ENCODE peak calls at places on chromosomes 13 and 19, in seven cellular contexts. O is CD8-positive, alpha-beta T cell; T is brain microvascular endothelial cell; G is transverse colon; H is ovary; Q is uterus; V is psoas muscle. U is an unnamed sample.
A peak's percentile ranks its signal among the peaks of the same experiment; 100 is the strongest.

GRCh38 chr13:85709072-85709471 is 90.1 kb downstream of the SLITRK6 start:
- DNase-seq in G (no peak), V (no peak), Q (no peak), O (no peak), T (no peak), H (no peak), U (no peak)

GRCh38 chr13:43986395-43986794 is 106.7 kb downstream of the LACC1 start:
- DNase-seq in V (no peak), O (no peak), G (no peak), H (no peak), Q (no peak), T (no peak), U (no peak)

GRCh38 chr19:1567116-1567847 is 843 bp downstream of the MEX3D start:
- DNase-seq in G (peak; percentile 47), Q (peak; percentile 43), H (no peak), T (peak; percentile 9), V (no peak), O (peak; percentile 14), U (peak; percentile 35)

GRCh38 chr19:41327499-41328156 is 17.7 kb downstream of the CCDC97 start:
- DNase-seq in V (peak; percentile 82), H (no peak), G (peak; percentile 88), O (peak; percentile 93), T (no peak), Q (no peak), U (peak; percentile 92)

GRCh38 chr19:45779231-45780145 is 2.8 kb downstream of the DMPK start:
- DNase-seq in G (peak; percentile 97), Q (peak; percentile 94), H (peak; percentile 95), O (peak; percentile 81), V (peak; percentile 85), T (no peak), U (peak; percentile 91)

GRCh38 chr13:25973085-25973484 is 78.7 kb downstream of the SHISA2 start:
- DNase-seq in G (no peak), O (no peak), T (no peak), V (peak; percentile 14), Q (no peak), H (no peak), U (no peak)

GRCh38 chr13:46058268-46058667 is 5.7 kb upstream of the ZC3H13 start:
- DNase-seq in H (no peak), O (no peak), Q (no peak), G (no peak), V (no peak), T (no peak), U (no peak)

GRCh38 chr19:5130371-5131030 is 161.6 kb downstream of the KDM4B start:
- DNase-seq in Q (no peak), H (no peak), G (peak; percentile 52), T (no peak), V (no peak), O (peak; percentile 89), U (no peak)

GRCh38 chr13:30585748-30586262 is 31.9 kb upstream of the USPL1 start:
- DNase-seq in V (no peak), G (no peak), H (no peak), Q (no peak), O (no peak), T (peak; percentile 72), U (no peak)

GRCh38 chr19:18866800-18867123 is 29.2 kb downstream of the CERS1 start:
- DNase-seq in V (peak; percentile 15), H (no peak), T (no peak), O (no peak), G (no peak), Q (no peak), U (no peak)

GRCh38 chr19:55601127-55601526 is 1.0 kb downstream of the ZNF524 start:
- DNase-seq in Q (no peak), V (no peak), T (no peak), O (no peak), G (no peak), H (no peak), U (no peak)

GRCh38 chr13:90951663-90952062 is 395.8 kb upstream of the MIR17HG start:
- DNase-seq in G (no peak), V (no peak), H (no peak), T (no peak), Q (no peak), O (no peak), U (no peak)

GRCh38 chr19:53531457-53531856 is 6.5 kb upstream of the ZNF331 start:
- DNase-seq in Q (no peak), O (no peak), V (no peak), G (no peak), T (no peak), H (no peak), U (no peak)

GRCh38 chr19:36213793-36214387 is 575 bp downstream of the ZNF565 start:
- DNase-seq in T (peak; percentile 47), Q (no peak), O (no peak), V (no peak), H (no peak), G (no peak), U (no peak)

GRCh38 chr13:111323950-111324651 is 3.7 kb downstream of the TEX29 start:
- DNase-seq in Q (no peak), V (no peak), G (no peak), T (no peak), O (no peak), H (no peak), U (no peak)

GRCh38 chr13:111323549-111323948 is 3.1 kb downstream of the TEX29 start:
- DNase-seq in T (no peak), O (no peak), V (no peak), H (no peak), G (no peak), Q (no peak), U (no peak)

GRCh38 chr13:111324736-111325135 is 4.3 kb downstream of the TEX29 start:
- DNase-seq in G (no peak), O (no peak), T (no peak), H (no peak), V (no peak), Q (no peak), U (no peak)

GRCh38 chr13:111322001-111322915 is 1.8 kb downstream of the TEX29 start:
- DNase-seq in V (no peak), Q (no peak), O (no peak), T (no peak), H (no peak), G (no peak), U (no peak)

DNA sequence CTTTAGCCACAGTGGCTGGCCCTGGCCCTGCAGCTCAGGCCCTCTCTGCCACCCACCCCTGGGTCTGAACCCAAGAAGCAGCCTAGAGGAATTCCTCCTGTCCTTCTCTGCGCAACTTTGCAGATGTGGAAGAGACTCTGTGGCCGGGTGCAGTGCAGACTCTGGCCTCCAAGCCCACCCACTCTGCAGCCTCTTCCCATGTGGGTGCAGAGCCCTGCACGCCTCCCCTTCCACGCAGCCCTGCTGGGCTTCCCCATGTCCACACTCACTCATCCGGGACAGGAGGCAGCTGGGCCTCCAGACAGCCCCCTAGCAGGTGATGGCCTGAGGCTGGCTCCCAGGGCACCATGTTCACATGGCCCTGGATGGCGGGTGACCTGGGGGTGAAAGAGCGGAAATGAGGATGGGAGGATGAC is 2.5 kb downstream of the TEX29 start:
- DNase-seq in G (no peak), V (no peak), T (no peak), H (no peak), Q (no peak), O (no peak), U (no peak)
- TF ChIP-seq CTCF in G (no peak), V (no peak), T (no peak), H (no peak), Q (no peak), O (no peak), U (no peak)

GRCh38 chr19:3401004-3401768 is 34.8 kb downstream of the NFIC start:
- DNase-seq in H (no peak), V (no peak), O (no peak), Q (no peak), G (no peak), T (no peak), U (no peak)

GRCh38 chr19:3405261-3405653 is 38.9 kb downstream of the NFIC start:
- DNase-seq in T (no peak), Q (no peak), V (no peak), O (no peak), H (no peak), G (no peak), U (no peak)

GRCh38 chr19:3402631-3403443 is 36.5 kb downstream of the NFIC start:
- DNase-seq in O (no peak), T (no peak), G (no peak), Q (no peak), V (no peak), H (no peak), U (no peak)

GRCh38 chr19:3404324-3405260 is 38.2 kb downstream of the NFIC start:
- DNase-seq in V (peak; percentile 90), H (peak; percentile 92), T (peak; percentile 72), Q (peak; percentile 91), G (peak; percentile 66), O (no peak), U (no peak)

GRCh38 chr19:3403489-3404323 is 37.3 kb downstream of the NFIC start:
- DNase-seq in G (peak; percentile 80), T (peak; percentile 81), Q (peak; percentile 93), O (no peak), H (peak; percentile 97), V (peak; percentile 93), U (no peak)
- H3K27ac ChIP-seq in G (peak overlapping the region; percentile 98), T (peak overlapping the region; percentile 96), Q (peak overlapping the region; percentile 98), O (no peak overlapping the region), H (peak overlapping the region; percentile 100), V (peak overlapping the region; percentile 100), U (peak overlapping the region; percentile 87)

DNA sequence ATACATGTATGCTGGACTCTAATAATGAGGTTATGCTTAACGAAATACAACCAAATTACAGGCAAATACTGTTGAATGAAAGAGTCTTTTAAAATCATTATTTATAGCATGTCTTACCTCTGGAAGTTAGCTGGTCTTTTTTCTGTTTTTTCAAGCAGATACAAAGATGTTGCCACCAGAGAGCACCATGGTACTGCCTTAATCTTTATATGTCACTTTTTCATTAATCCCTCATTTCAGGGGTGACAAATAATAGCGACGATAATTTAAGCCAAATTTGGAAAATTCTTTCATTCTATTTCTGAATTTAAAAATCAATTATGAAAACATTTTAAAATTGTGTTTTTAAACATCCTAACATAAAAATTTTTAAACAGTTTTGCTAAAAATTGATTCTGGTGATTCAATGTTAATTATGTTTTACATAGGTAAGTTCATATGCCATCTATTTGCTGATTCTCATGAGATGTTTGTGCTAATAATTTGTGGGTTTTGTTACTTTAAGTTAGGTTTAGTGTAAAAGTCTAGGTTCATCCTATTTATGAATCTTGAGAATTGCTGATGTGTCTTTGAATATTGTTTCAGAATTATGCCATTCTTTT is 379.3 kb upstream of the SGCG start:
- DNase-seq in G (no peak), Q (no peak), H (no peak), O (no peak), V (no peak), T (no peak), U (no peak)
- TF ChIP-seq CTCF in G (peak; percentile 24), Q (no peak), H (peak; percentile 28), O (no peak), V (peak; percentile 42), T (peak; percentile 13), U (no peak)

GRCh38 chr19:37914908-37915307 is 7.9 kb downstream of the SIPA1L3 start:
- DNase-seq in G (no peak), V (no peak), Q (no peak), T (no peak), H (no peak), O (no peak), U (no peak)

GRCh38 chr19:37926255-37926654 is 19.2 kb downstream of the SIPA1L3 start:
- DNase-seq in T (no peak), O (no peak), Q (no peak), V (no peak), G (no peak), H (no peak), U (no peak)

GRCh38 chr19:37926711-37927110 is 19.7 kb downstream of the SIPA1L3 start:
- DNase-seq in G (no peak), V (no peak), H (no peak), Q (no peak), O (no peak), T (no peak), U (no peak)

GRCh38 chr19:37925212-37925611 is 18.2 kb downstream of the SIPA1L3 start:
- DNase-seq in V (no peak), Q (no peak), G (no peak), T (no peak), O (no peak), H (no peak), U (no peak)

GRCh38 chr19:37920591-37921450 is 13.8 kb downstream of the SIPA1L3 start:
- DNase-seq in V (no peak), O (no peak), H (no peak), T (no peak), G (no peak), Q (no peak), U (no peak)
- H3K27ac ChIP-seq in V (no peak overlapping the region), O (no peak overlapping the region), H (no peak overlapping the region), T (no peak overlapping the region), G (no peak overlapping the region), Q (no peak overlapping the region), U (peak overlapping the region; percentile 57)